ENCODE peak calls at places on chromosome 1, in nine cellular contexts. Z, O, W, X, A, E, Y, G and L are unnamed samples.

GRCh38 chr1:32068891-32069590 is 3.7 kb upstream of the TMEM39B start:
- DNase-seq in Z (peak), O (no peak), W (no peak), X (peak), A (no peak), E (no peak), Y (no peak), G (peak), L (peak)

GRCh38 chr1:21238141-21238800 is 52.0 kb downstream of the ECE1 start:
- DNase-seq in Z (peak), O (no peak), W (no peak), X (no peak), A (no peak), E (no peak), Y (peak), G (no peak), L (peak)

GRCh38 chr1:56000424-56000823 is 578.9 kb downstream of the PLPP3 start:
- DNase-seq in Z (no peak), O (no peak), W (no peak), X (no peak), A (no peak), E (no peak), Y (no peak), G (no peak), L (no peak)

GRCh38 chr1:204711947-204712701 is 26.6 kb upstream of the LRRN2 start:
- DNase-seq in Z (no peak), O (no peak), W (no peak), X (no peak), A (no peak), E (no peak), Y (no peak), G (no peak), L (no peak)

GRCh38 chr1:119008483-119009299 is 20.5 kb upstream of the TBX15 start:
- DNase-seq in Z (peak), O (no peak), W (peak), X (peak), A (no peak), E (peak), Y (peak), G (peak), L (no peak)

GRCh38 chr1:224637510-224637909 is 21.4 kb downstream of the CNIH3 start:
- DNase-seq in Z (peak), O (no peak), W (no peak), X (no peak), A (no peak), E (peak), Y (peak), G (peak), L (peak)

GRCh38 chr1:168960114-168960513 is 146.4 kb upstream of the ATP1B1 start:
- DNase-seq in Z (no peak), O (no peak), W (no peak), X (no peak), A (no peak), E (no peak), Y (no peak), G (no peak), L (no peak)

GRCh38 chr1:100719490-100719889 is at the start of gene VCAM1:
- DNase-seq in Z (no peak), O (no peak), W (peak), X (no peak), A (peak), E (no peak), Y (no peak), G (peak), L (no peak)

GRCh38 chr1:61083014-61083798 is 845 bp downstream of the NFIA start:
- DNase-seq in Z (peak), O (no peak), W (peak), X (no peak), A (no peak), E (no peak), Y (peak), G (no peak), L (no peak)

DNA sequence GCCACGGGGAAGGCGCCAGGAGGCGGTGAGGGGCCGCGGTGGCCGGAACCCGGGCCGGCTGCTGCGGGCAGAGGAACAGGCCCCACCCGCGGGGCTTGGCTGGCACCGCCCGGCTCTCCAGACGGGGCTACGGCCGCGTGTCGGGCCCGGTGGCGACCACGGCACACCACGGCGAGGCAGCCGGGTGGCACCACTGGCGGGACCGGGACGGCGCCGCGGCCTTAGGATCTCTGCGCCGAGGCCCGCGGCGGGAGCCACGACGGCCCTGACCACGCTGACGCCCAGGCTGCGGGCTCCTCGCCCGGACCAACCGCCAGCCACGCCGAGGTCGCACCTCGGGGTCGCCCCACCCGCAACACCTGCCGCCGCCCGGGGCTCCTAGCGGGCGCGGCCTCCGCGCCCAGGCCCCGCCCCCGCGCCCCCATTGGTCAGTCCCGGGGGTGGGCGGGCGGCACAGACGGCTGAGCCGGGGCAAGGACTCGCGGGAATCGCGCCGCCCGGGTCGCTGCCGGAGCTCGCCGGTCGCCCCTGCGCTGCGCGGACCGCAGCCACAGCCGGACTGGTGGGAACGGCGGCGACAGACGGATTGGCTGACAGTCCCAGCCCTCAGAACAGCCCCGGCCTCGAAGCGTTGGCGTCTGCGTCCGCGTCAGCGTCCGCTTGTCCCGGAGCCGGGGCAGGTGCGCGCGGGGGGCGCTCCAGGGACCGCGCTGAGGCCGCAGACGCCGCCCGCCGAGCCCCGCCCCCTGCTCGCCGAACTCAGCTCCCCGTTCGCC is at the start of gene BMP8A:
- DNase-seq in Z (peak), O (no peak), W (peak), X (peak), A (no peak), E (no peak), Y (peak), G (peak), L (no peak)
- H3K4me3 ChIP-seq in Z (no peak), O (peak), W (peak), X (no peak), A (peak), E (peak), Y (peak), G (peak), L (peak)

GRCh38 chr1:206012086-206012859 is 9.1 kb upstream of the RAB7B start:
- DNase-seq in Z (no peak), O (peak), W (no peak), X (peak), A (peak), E (no peak), Y (no peak), G (no peak), L (no peak)
- TF ChIP-seq CTCF in Z (no peak), O (no peak), W (no peak), X (no peak), A (no peak), E (no peak), Y (no peak), G (no peak), L (no peak)

DNA sequence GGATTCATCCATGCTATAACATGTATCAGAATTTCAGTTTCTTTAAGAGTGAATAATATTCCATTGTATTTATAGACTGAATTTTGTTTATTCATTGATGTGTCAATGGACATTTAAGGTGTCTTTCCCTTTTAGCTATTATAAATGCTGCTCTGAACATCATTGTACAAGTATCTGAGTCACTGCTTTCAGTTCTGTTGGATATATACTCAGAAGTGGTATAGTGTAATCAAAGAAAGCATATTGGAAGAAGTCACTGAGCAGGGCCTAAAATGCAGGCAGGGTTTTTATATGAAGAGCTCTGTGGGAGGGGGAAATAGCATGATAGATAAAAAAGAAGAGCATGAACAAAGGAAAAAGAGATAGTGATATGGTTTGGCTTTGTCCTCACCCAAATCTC is 22.5 kb downstream of the TYW3 start:
- DNase-seq in Z (no peak), O (no peak), W (no peak), X (no peak), A (no peak), E (no peak), Y (no peak), G (no peak), L (no peak)
- H3K4me3 ChIP-seq in Z (no peak), O (no peak), W (no peak), X (no peak), A (no peak), E (no peak), Y (no peak), G (no peak), L (no peak)

DNA sequence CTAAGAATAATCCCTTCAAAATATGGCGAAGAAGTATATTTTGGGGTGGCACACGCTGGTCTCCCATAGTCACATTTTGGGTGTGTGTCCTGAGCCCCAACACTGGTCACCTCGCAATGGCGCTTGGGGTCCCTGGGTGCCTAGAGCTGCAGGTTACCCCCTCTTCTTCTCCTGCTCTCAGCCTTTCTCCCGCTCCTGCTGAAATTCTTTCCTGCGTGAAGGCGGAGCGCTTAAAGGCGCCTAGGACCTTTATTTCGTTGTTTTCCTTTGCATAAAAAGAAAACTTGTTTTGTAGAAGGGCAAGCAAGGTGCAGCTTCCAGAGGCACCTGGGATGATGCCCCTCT is 339 bp upstream of the PIK3CD start:
- DNase-seq in Z (no peak), O (no peak), W (no peak), X (no peak), A (no peak), E (no peak), Y (no peak), G (no peak), L (no peak)
- TF ChIP-seq CTCF in Z (no peak), O (no peak), W (no peak), X (no peak), A (no peak), E (no peak), Y (no peak), G (no peak), L (no peak)

GRCh38 chr1:207311888-207312603 is 9.4 kb upstream of the CD55 start:
- DNase-seq in Z (no peak), O (no peak), W (no peak), X (no peak), A (no peak), E (no peak), Y (peak), G (no peak), L (no peak)
- H3K4me3 ChIP-seq in Z (no peak), O (no peak), W (no peak), X (no peak), A (no peak), E (no peak), Y (no peak), G (no peak), L (no peak)

DNA sequence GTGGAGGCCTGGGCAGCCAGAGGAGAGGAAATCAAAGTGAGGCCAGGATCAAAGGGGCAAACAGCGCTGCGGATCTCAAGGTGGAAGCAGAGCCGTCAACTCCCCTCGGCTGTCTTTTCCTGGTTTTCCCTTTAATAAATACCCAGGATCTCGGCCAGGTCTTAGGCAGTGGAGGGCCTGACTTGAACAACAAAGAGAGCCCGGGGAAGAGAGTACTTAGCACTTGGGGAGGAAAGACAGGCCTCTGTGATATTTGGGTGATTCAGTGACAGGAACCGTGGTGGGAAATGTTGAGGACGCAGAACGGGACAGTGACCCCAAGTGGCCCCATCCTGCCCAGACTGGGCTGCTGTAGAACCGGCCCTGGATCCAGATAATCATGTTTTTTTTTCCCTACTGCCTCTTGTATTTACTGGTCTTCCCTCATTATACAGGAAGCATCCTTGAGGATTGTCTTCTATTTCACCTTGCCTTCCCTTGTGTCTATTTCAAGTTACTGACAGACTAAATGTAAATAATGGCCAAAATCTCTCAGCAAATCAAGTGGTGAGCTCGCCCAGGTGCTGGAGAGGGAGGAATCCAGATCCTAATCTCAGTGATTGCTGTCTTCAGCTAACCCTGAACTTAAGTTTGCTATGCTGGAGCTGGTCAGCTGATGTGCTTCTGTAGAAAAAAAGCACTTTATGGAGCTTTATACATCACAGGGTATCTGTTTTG is 2.8 kb upstream of the MIXL1 start:
- DNase-seq in Z (no peak), O (no peak), W (no peak), X (no peak), A (no peak), E (no peak), Y (no peak), G (no peak), L (no peak)
- TF ChIP-seq CTCF in Z (no peak), O (no peak), W (peak), X (no peak), A (no peak), E (no peak), Y (no peak), G (no peak), L (no peak)